ENCODE peak calls at places on chromosomes 5 and 9, in seven cellular contexts. L is NCI-H2081, J is NCI-H1417, Z is HuH-7.5, A is NCI-H1105 treated with DMSO at 0.1 percent for 48 hours, F is NCI-H1930, K is T-helper 9 cell. U is an unnamed sample.

GRCh38 chr9:94903961-94904421 is 177.5 kb downstream of the AOPEP start:
- DNase-seq in L (no peak), J (no peak), Z (no peak), A (no peak), F (no peak), K (no peak), U (peak; percentile 80)

GRCh38 chr5:128782446-128782845 is 182.8 kb upstream of the SLC27A6 start:
- DNase-seq in L (peak; percentile 0), J (no peak), Z (no peak), A (peak; percentile 26), F (no peak), K (no peak), U (peak; percentile 74)

GRCh38 chr5:181246276-181247050 is 2.8 kb upstream of the RACK1 start:
- DNase-seq in L (no peak), J (no peak), Z (peak; percentile 85), A (no peak), F (no peak), K (peak; percentile 62), U (peak; percentile 89)

GRCh38 chr5:175693746-175694145 is 35.9 kb downstream of the HRH2 start:
- DNase-seq in L (no peak), J (no peak), Z (no peak), A (no peak), F (no peak), K (no peak), U (no peak)

GRCh38 chr5:7395432-7396168 is at the start of gene ADCY2:
- DNase-seq in L (no peak), J (no peak), Z (no peak), A (no peak), F (no peak), K (no peak), U (no peak)

GRCh38 chr5:57626703-57627102 is 144.1 kb upstream of the ACTBL2 start:
- DNase-seq in L (no peak), J (no peak), Z (no peak), A (no peak), F (no peak), K (no peak), U (no peak)

GRCh38 chr9:34072868-34073590 is 24.3 kb upstream of the UBAP2 start:
- DNase-seq in L (no peak), J (peak; percentile 3), Z (peak; percentile 43), A (no peak), F (no peak), K (no peak), U (peak; percentile 90)

GRCh38 chr5:115844321-115844817 is 2.6 kb downstream of the AP3S1 start:
- DNase-seq in L (no peak), J (no peak), Z (no peak), A (no peak), F (no peak), K (no peak), U (no peak)

GRCh38 chr5:9441610-9442009 is 104.3 kb downstream of the SEMA5A start:
- DNase-seq in L (no peak), J (no peak), Z (no peak), A (no peak), F (no peak), K (no peak), U (no peak)

GRCh38 chr5:55894135-55894534 is 43.0 kb downstream of the IL31RA start:
- DNase-seq in L (no peak), J (no peak), Z (no peak), A (no peak), F (no peak), K (no peak), U (no peak)

U was measured in foreskin fibroblast.